ENCODE peak calls at places on chromosomes 16 and 17, in seven cellular contexts. H is HFFc6, T is HTR-8/SVneo, W is hypothalamus, L is cerebellum, E is smooth muscle cell of the brain vasculature, B is GDM1. A is an unnamed sample.

GRCh38 chr17:82884341-82884871 is 44.6 kb upstream of the ZNF750 start:
- DNase-seq in H (no peak), T (no peak), W (no peak), L (no peak), E (no peak), B (no peak), A (no peak)

GRCh38 chr16:81641403-81642106 is 137.5 kb upstream of the PLCG2 start:
- DNase-seq in H (no peak), T (no peak), W (no peak), L (peak), E (no peak), B (no peak), A (peak)

GRCh38 chr16:83682126-83682857 is 125.5 kb upstream of the HSBP1 start:
- DNase-seq in H (no peak), T (no peak), W (no peak), L (no peak), E (no peak), B (no peak), A (no peak)

GRCh38 chr16:24688359-24688758 is 41.1 kb upstream of the TNRC6A start:
- DNase-seq in H (no peak), T (no peak), W (no peak), L (no peak), E (no peak), B (no peak), A (no peak)

GRCh38 chr16:88349903-88350900 is 32.6 kb upstream of the ZNF469 start:
- DNase-seq in H (no peak), T (no peak), W (no peak), L (no peak), E (no peak), B (no peak), A (no peak)

GRCh38 chr17:39636587-39636926 is 387 bp upstream of the STARD3 start:
- DNase-seq in H (no peak), T (no peak), W (no peak), L (no peak), E (no peak), B (no peak), A (no peak)

GRCh38 chr16:30095166-30096078 is 591 bp downstream of the YPEL3 start:
- DNase-seq in H (no peak), T (no peak), W (no peak), L (peak), E (no peak), B (no peak), A (no peak)

GRCh38 chr17:9725575-9725974 is 65.8 kb downstream of the DHRS7C start:
- DNase-seq in H (no peak), T (no peak), W (no peak), L (peak), E (no peak), B (no peak), A (peak)

GRCh38 chr16:53537591-53537990 is 34.6 kb upstream of the AKTIP start:
- DNase-seq in H (no peak), T (no peak), W (no peak), L (no peak), E (no peak), B (no peak), A (no peak)

A was measured in G401.